ENCODE peak calls at places on chromosomes 7 and 10, in six cellular contexts. P is HCT116, K is HepG2, L is H1, B is GM12878, M is K562. N is an unnamed sample. For H3K4me1, the result is how much of the 10 kb centered on the place peaks cover.

GRCh38 chr7:70893985-70894722 is 237.8 kb upstream of the GALNT17 start:
- DNase-seq in P (no peak), M (no peak), B (no peak), K (no peak), L (no peak), N (peak)

GRCh38 chr10:112886463-112886862 is 63.6 kb upstream of the TCF7L2 start:
- DNase-seq in B (no peak), P (no peak), K (no peak), L (no peak), M (no peak), N (no peak)

GRCh38 chr10:104472505-104472904 is 118.9 kb downstream of the CFAP58 start:
- DNase-seq in B (no peak), L (no peak), M (no peak), K (no peak), P (peak), N (no peak)

GRCh38 chr10:123496996-123497660 is 169.0 kb upstream of the GPR26 start:
- DNase-seq in B (no peak), K (no peak), M (no peak), L (no peak), P (no peak), N (no peak)

GRCh38 chr10:25753776-25754175 is 180.3 kb upstream of the MYO3A start:
- DNase-seq in L (no peak), K (no peak), P (no peak), M (no peak), B (no peak), N (peak)

GRCh38 chr7:151987748-151988529 is 31.7 kb downstream of the GALNTL5 start:
- DNase-seq in B (no peak), P (no peak), K (no peak), M (no peak), L (no peak), N (peak)

GRCh38 chr10:46263831-46264268 is 22.9 kb upstream of the ANTXRL start:
- DNase-seq in P (no peak), K (no peak), B (no peak), L (peak), M (no peak), N (no peak)

GRCh38 chr10:103716206-103717160 is 138.9 kb downstream of the SH3PXD2A start:
- DNase-seq in K (peak), M (no peak), P (peak), L (no peak), B (no peak), N (no peak)

GRCh38 chr10:31036209-31036608 is 4.5 kb upstream of the ZNF438 start:
- DNase-seq in K (no peak), B (no peak), M (no peak), L (peak), P (no peak), N (peak)

GRCh38 chr7:137873524-137873923 is 26.8 kb upstream of the DGKI start:
- DNase-seq in P (no peak), B (no peak), K (no peak), M (no peak), L (no peak), N (no peak)

GRCh38 chr7:126700807-126701604 is 551.7 kb downstream of the GRM8 start:
- DNase-seq in B (peak), P (peak), L (no peak), K (peak), M (peak), N (peak)

GRCh38 chr10:125261491-125262186 is 101.3 kb upstream of the CTBP2 start:
- DNase-seq in M (no peak), P (no peak), L (peak), B (no peak), K (no peak), N (no peak)

GRCh38 chr7:21104124-21104500 is 317.4 kb upstream of the SP8 start:
- DNase-seq in K (no peak), P (no peak), M (no peak), B (no peak), L (no peak), N (no peak)

GRCh38 chr7:75892634-75893272 is 13.9 kb downstream of the RHBDD2 start:
- DNase-seq in L (no peak), K (no peak), B (no peak), M (peak), P (no peak), N (no peak)
- H3K9ac ChIP-seq in L (no peak), K (peak), B (no peak), M (peak), P (no peak), N (no peak)

GRCh38 chr7:100211342-100211780 is 8.4 kb upstream of the PVRIG start:
- DNase-seq in L (no peak), P (no peak), K (no peak), M (no peak), B (peak), N (no peak)

GRCh38 chr7:100208911-100209408 is 10.8 kb upstream of the PVRIG start:
- DNase-seq in M (peak), K (no peak), P (no peak), L (no peak), B (peak), N (no peak)

GRCh38 chr7:100209493-100209892 is 10.3 kb upstream of the PVRIG start:
- DNase-seq in P (no peak), M (peak), B (no peak), K (no peak), L (no peak), N (no peak)

GRCh38 chr7:100212631-100213286 is 7.0 kb upstream of the PVRIG start:
- DNase-seq in M (no peak), B (no peak), P (no peak), K (no peak), L (no peak), N (no peak)

DNA sequence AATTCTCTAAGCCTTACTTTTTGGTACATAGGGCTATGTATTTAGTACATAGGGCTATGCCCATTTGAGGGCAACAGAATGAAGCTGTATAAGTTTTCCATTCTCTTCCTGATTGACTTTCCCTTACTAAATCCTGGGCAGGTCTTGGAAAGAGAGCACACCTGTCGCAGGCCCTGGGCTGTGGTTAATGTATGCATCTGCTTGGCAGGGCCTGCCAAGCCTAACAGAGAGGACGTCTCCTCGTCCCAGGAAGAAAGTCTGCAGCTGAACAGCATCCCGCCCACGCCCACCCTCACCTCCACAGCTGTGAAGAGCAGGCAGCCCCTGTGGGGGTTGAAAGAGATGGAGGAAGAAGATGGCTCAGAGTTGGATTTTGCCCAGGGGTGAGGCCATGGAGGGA is 8.9 kb upstream of the PVRIG start:
- DNase-seq in P (no peak), L (no peak), B (no peak), K (no peak), M (no peak), N (no peak)
- H3K4me1 ChIP-seq in P (under half), L (under half), B (half or more), K (under half), M (under half), N (under half)

GRCh38 chr7:148303295-148304013 is 287.1 kb upstream of the C7orf33 start:
- DNase-seq in L (no peak), K (no peak), B (no peak), P (no peak), M (no peak), N (no peak)

GRCh38 chr7:148306759-148307158 is 283.8 kb upstream of the C7orf33 start:
- DNase-seq in L (no peak), M (no peak), B (peak), P (no peak), K (no peak), N (no peak)

GRCh38 chr7:148299877-148300276 is 290.7 kb upstream of the C7orf33 start:
- DNase-seq in M (no peak), B (no peak), K (no peak), L (no peak), P (no peak), N (no peak)

GRCh38 chr7:148299335-148299734 is 291.2 kb upstream of the C7orf33 start:
- DNase-seq in K (peak), M (no peak), L (no peak), B (no peak), P (no peak), N (no peak)

DNA sequence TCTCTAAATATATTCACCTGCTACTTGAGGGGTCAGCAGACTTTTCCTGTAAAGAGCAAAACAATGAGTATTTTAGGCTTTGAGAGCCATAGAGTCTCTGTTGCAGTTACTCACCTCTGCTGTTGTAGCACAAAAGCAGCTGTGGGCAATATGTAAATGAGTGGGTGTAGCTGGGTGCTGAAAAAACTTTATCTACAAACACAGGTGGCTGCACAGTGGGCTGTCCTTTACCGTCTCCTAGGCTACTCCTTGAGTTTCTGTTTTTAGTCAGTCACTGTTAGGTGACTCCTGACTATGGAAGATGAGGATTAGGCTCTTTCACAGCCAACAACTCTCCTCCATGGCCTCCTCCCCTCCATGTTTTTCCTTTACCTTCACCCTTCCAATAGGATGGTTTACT is 286.1 kb upstream of the C7orf33 start:
- DNase-seq in L (peak), P (no peak), K (no peak), B (peak), M (peak), N (no peak)
- TF ChIP-seq ZNF274 in L (no peak), P (no peak), K (no peak), B (no peak), M (no peak), N (no peak)

GRCh38 chr7:90210925-90211324 is 615 bp upstream of the STEAP2 start:
- DNase-seq in B (no peak), P (no peak), L (peak), K (peak), M (no peak), N (peak)
- H3K9ac ChIP-seq in B (no peak), P (peak), L (no peak), K (peak), M (no peak), N (peak)